ENCODE peak calls at places on chromosomes 6 and 20, in nine cellular contexts. O, C, S, T, E, Q, W, F and D are unnamed samples.

GRCh38 chr6:104159045-104159618 is 700.6 kb downstream of the HACE1 start:
- DNase-seq in T (no peak), E (no peak), F (no peak), O (no peak), C (no peak), S (no peak), Q (no peak), W (no peak), D (no peak)

GRCh38 chr20:33789109-33789857 is 21.9 kb upstream of the CHMP4B start:
- DNase-seq in S (peak), O (peak), E (peak), T (peak), F (no peak), W (no peak), Q (peak), C (no peak), D (peak)

GRCh38 chr20:25281541-25281991 is 33.7 kb downstream of the PYGB start:
- DNase-seq in W (no peak), S (no peak), E (no peak), F (no peak), T (no peak), Q (no peak), C (no peak), O (no peak), D (no peak)

GRCh38 chr6:139568157-139568955 is 193.9 kb upstream of the CITED2 start:
- DNase-seq in E (no peak), C (no peak), O (no peak), T (peak), F (no peak), S (no peak), W (no peak), Q (no peak), D (no peak)

GRCh38 chr20:57806975-57807374 is 97.2 kb upstream of the PMEPA1 start:
- DNase-seq in S (no peak), F (no peak), W (no peak), O (no peak), Q (no peak), T (no peak), E (no peak), C (no peak), D (no peak)

GRCh38 chr20:25287631-25288290 is 39.9 kb downstream of the PYGB start:
- DNase-seq in F (no peak), O (no peak), Q (no peak), S (no peak), W (no peak), C (no peak), E (no peak), T (no peak), D (no peak)

GRCh38 chr20:34604980-34605788 is 46.7 kb downstream of the MAP1LC3A start:
- DNase-seq in O (peak), F (no peak), Q (no peak), T (no peak), W (no peak), C (no peak), S (no peak), E (peak), D (peak)

GRCh38 chr6:70849348-70850069 is 107.4 kb downstream of the B3GAT2 start:
- DNase-seq in Q (no peak), S (no peak), O (no peak), F (no peak), W (no peak), T (no peak), C (no peak), E (peak), D (no peak)

GRCh38 chr20:37856932-37857660 is 45.8 kb upstream of the VSTM2L start:
- DNase-seq in T (peak), E (peak), S (no peak), C (no peak), Q (no peak), W (no peak), O (peak), F (no peak), D (peak)

GRCh38 chr20:58485326-58485725 is 29.9 kb downstream of the APCDD1L start:
- DNase-seq in E (no peak), T (no peak), Q (no peak), O (no peak), W (no peak), F (no peak), S (no peak), C (no peak), D (no peak)

GRCh38 chr6:43977404-43978111 is 149.7 kb downstream of the MRPL14 start:
- DNase-seq in E (no peak), C (no peak), S (no peak), T (no peak), Q (peak), O (no peak), F (no peak), W (no peak), D (no peak)

GRCh38 chr6:11969092-11969491 is 43.0 kb upstream of the HIVEP1 start:
- DNase-seq in O (peak), F (no peak), W (no peak), C (no peak), T (no peak), E (peak), Q (no peak), S (no peak), D (peak)

GRCh38 chr6:134424795-134425163 is 106.9 kb upstream of the SGK1 start:
- DNase-seq in O (no peak), F (no peak), T (no peak), E (no peak), Q (no peak), W (no peak), C (no peak), S (peak), D (no peak)

GRCh38 chr6:68008445-68008844 is 626.6 kb upstream of the ADGRB3 start:
- DNase-seq in W (no peak), Q (no peak), T (no peak), O (no peak), E (no peak), S (no peak), F (no peak), C (no peak), D (no peak)

GRCh38 chr20:24627926-24628325 is 158.5 kb downstream of the SYNDIG1 start:
- DNase-seq in O (no peak), E (no peak), C (no peak), F (no peak), T (no peak), Q (no peak), S (no peak), W (no peak), D (no peak)

GRCh38 chr6:33699739-33700138 is 11.8 kb downstream of the UQCC2 start:
- DNase-seq in E (no peak), Q (no peak), C (no peak), W (no peak), O (no peak), S (no peak), T (no peak), F (no peak), D (no peak)

GRCh38 chr6:20661721-20662120 is 127.5 kb downstream of the CDKAL1 start:
- DNase-seq in Q (no peak), O (no peak), F (no peak), E (peak), C (no peak), S (peak), W (no peak), T (no peak), D (no peak)

GRCh38 chr6:129981598-129981997 is 36.8 kb upstream of the L3MBTL3 start:
- DNase-seq in F (no peak), W (no peak), O (no peak), S (peak), Q (no peak), T (peak), C (no peak), E (peak), D (no peak)

GRCh38 chr6:155177369-155177961 is 86.3 kb upstream of the CLDN20 start:
- DNase-seq in E (peak), O (peak), F (peak), S (peak), Q (peak), W (no peak), C (no peak), T (peak), D (peak)

GRCh38 chr20:4040283-4041179 is 25.2 kb upstream of the RNF24 start:
- DNase-seq in E (peak), T (no peak), O (no peak), F (no peak), Q (no peak), C (no peak), W (no peak), S (peak), D (no peak)

GRCh38 chr6:151148111-151148510 is 91.7 kb upstream of the AKAP12 start:
- DNase-seq in Q (no peak), F (no peak), T (no peak), S (peak), C (no peak), W (no peak), E (peak), O (no peak), D (no peak)

GRCh38 chr20:58709703-58710039 is 17.1 kb downstream of the NPEPL1 start:
- DNase-seq in O (no peak), W (no peak), T (no peak), Q (no peak), C (no peak), F (no peak), S (no peak), E (no peak), D (no peak)

GRCh38 chr6:42751055-42751454 is 5.2 kb upstream of the TBCC start:
- DNase-seq in T (no peak), O (no peak), W (no peak), S (no peak), F (no peak), E (no peak), Q (no peak), C (no peak), D (no peak)